ENCODE peak calls at places on chromosomes 5 and 9, in four cellular contexts. M is AG04450, E is mucosa of descending colon, V is thyroid gland. I is an unnamed sample.

GRCh38 chr9:35516481-35516880 is 26.6 kb downstream of the RUSC2 start:
- DNase-seq in M (no peak), E (no peak), V (no peak), I (no peak)

GRCh38 chr5:138109463-138110265 is 25.8 kb downstream of the WNT8A start:
- DNase-seq in M (no peak), E (no peak), V (no peak), I (no peak)

GRCh38 chr5:179530069-179530998 is 20.0 kb upstream of the RUFY1 start:
- DNase-seq in M (no peak), E (peak), V (peak), I (no peak)

GRCh38 chr9:15277400-15278137 is 29.4 kb downstream of the TTC39B start:
- DNase-seq in M (no peak), E (no peak), V (no peak), I (no peak)

GRCh38 chr9:134193912-134194535 is 29.7 kb upstream of the RNU6ATAC start:
- DNase-seq in M (no peak), E (no peak), V (peak), I (no peak)

GRCh38 chr9:132977626-132978450 is 656 bp upstream of the GFI1B start:
- DNase-seq in M (no peak), E (peak), V (peak), I (peak)

GRCh38 chr5:137393196-137393993 is 105.7 kb downstream of the SPOCK1 start:
- DNase-seq in M (no peak), E (no peak), V (no peak), I (no peak)

GRCh38 chr5:174998131-174998730 is 273.8 kb downstream of the MSX2 start:
- DNase-seq in M (no peak), E (no peak), V (no peak), I (no peak)

GRCh38 chr9:91089405-91090131 is 272.1 kb downstream of the AUH start:
- DNase-seq in M (no peak), E (peak), V (peak), I (peak)

GRCh38 chr5:114055810-114056476 is 305.9 kb upstream of the KCNN2 start:
- DNase-seq in M (no peak), E (no peak), V (peak), I (no peak)

GRCh38 chr5:20832204-20833080 is 844.4 kb upstream of the CDH18 start:
- DNase-seq in M (no peak), E (no peak), V (no peak), I (no peak)

GRCh38 chr9:14238044-14238443 is 75.9 kb downstream of the NFIB start:
- DNase-seq in M (no peak), E (no peak), V (no peak), I (no peak)

GRCh38 chr5:129906177-129906887 is 2.1 kb downstream of the CHSY3 start:
- DNase-seq in M (no peak), E (peak), V (peak), I (no peak)

GRCh38 chr5:83473344-83474169 is 2.0 kb downstream of the VCAN start:
- DNase-seq in M (peak), E (peak), V (peak), I (peak)

GRCh38 chr5:132941331-132941730 is 22.1 kb downstream of the AFF4 start:
- DNase-seq in M (no peak), E (no peak), V (no peak), I (no peak)

GRCh38 chr5:33691846-33692245 is 199.9 kb downstream of the ADAMTS12 start:
- DNase-seq in M (no peak), E (no peak), V (no peak), I (no peak)

GRCh38 chr5:6829150-6829784 is 116.0 kb downstream of the TENT4A start:
- DNase-seq in M (no peak), E (no peak), V (peak), I (no peak)

GRCh38 chr5:88142801-88143692 is 125.6 kb downstream of the TMEM161B start:
- DNase-seq in M (no peak), E (no peak), V (no peak), I (no peak)

GRCh38 chr5:123664961-123665360 is 153.0 kb downstream of the CSNK1G3 start:
- DNase-seq in M (no peak), E (no peak), V (no peak), I (no peak)

GRCh38 chr9:135562235-135562745 is 734 bp downstream of the PAEP start:
- DNase-seq in M (no peak), E (no peak), V (no peak), I (no peak)

GRCh38 chr9:1008256-1008655 is 31.8 kb downstream of the DMRT3 start:
- DNase-seq in M (no peak), E (no peak), V (no peak), I (no peak)

GRCh38 chr5:13831236-13831810 is 113.2 kb downstream of the DNAH5 start:
- DNase-seq in M (peak), E (no peak), V (no peak), I (no peak)

GRCh38 chr9:33320568-33321261 is 30.4 kb downstream of the NFX1 start:
- DNase-seq in M (peak), E (no peak), V (no peak), I (peak)

GRCh38 chr9:71920456-71921189 is 9.2 kb downstream of the C9orf85 start:
- DNase-seq in M (no peak), E (no peak), V (no peak), I (no peak)

GRCh38 chr9:18256574-18256973 is 217.4 kb upstream of the ADAMTSL1 start:
- DNase-seq in M (no peak), E (peak), V (no peak), I (no peak)

GRCh38 chr9:89686134-89686533 is 81.3 kb downstream of the GADD45G start:
- DNase-seq in M (no peak), E (no peak), V (no peak), I (no peak)

GRCh38 chr5:95842955-95843544 is 20.5 kb upstream of the GLRX start:
- DNase-seq in M (no peak), E (peak), V (peak), I (no peak)
- TF ChIP-seq CTCF in M (no peak), E (no peak), V (peak), I (no peak)

DNA sequence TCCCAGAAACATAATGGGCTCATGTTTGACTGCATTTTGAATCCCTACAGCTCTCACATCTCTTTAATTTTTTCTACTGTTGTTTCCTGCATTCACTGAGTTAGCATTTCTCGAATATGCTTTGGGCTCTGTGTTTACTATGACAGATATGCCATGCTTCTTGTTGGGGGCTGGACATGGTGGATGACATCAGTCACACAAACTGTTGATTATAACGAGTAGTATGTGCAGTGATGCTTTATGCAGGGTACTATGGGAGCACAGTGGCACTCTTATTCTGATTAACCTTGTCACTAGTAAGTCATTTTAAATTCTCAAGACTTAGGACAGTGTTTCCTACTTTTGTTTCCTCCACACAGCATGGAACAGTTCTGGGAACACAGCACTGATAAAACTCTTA is 295.4 kb upstream of the ZNF608 start:
- DNase-seq in M (no peak), E (no peak), V (no peak), I (no peak)
- TF ChIP-seq CTCF in M (no peak), E (no peak), V (no peak), I (no peak)

DNA sequence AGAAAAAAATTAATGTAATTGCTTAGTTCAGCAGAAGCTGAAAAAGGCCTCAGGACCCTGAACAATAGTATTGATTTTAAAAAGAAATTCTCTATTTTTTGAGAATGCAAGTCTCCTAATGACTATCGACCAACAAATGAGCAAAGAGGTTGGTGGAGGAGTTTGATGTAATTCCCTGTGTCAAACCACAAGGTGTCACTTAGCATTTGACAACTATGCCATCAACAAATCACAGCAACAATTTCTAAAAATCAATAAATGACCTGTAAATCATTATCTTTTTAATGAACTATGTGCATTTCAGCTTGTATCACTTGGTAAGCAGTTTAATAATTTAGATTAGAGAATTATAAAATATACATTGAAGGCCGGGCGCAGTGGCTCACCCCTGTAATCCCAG is 133.7 kb downstream of the PRELID2 start:
- DNase-seq in M (no peak), E (no peak), V (no peak), I (no peak)
- TF ChIP-seq CTCF in M (no peak), E (no peak), V (no peak), I (no peak)

GRCh38 chr9:4228142-4228541 is 71.7 kb downstream of the GLIS3 start:
- DNase-seq in M (no peak), E (no peak), V (no peak), I (no peak)

GRCh38 chr9:4228606-4229005 is 71.3 kb downstream of the GLIS3 start:
- DNase-seq in M (no peak), E (peak), V (no peak), I (no peak)

GRCh38 chr9:4225291-4226119 is 74.4 kb downstream of the GLIS3 start:
- DNase-seq in M (peak), E (no peak), V (no peak), I (no peak)

GRCh38 chr9:4226331-4227250 is 73.3 kb downstream of the GLIS3 start:
- DNase-seq in M (no peak), E (peak), V (peak), I (no peak)

DNA sequence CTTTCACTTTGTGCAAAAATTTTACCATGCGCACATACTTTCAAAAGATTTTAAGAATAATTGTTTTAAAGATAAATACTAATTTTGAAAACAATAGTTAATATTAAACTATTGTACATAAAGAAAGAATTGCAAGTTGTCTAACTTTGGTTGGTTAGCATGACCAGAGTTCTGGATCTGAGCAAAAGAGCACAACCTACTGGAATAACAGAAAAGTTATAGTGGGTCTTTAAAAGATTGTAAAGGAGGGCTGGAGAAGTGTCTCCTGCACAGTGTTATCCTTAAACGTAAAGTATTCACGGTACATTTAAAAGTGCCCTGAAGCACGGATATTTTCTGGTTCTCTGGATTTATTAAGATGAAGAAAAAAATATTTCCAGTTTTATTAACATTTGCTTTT is 70.6 kb downstream of the GLIS3 start:
- DNase-seq in M (no peak), E (no peak), V (no peak), I (no peak)
- TF ChIP-seq CTCF in M (peak), E (no peak), V (no peak), I (no peak)